ENCODE peak calls at places on chromosomes 2 and 18, in six cellular contexts. J is GM23338, C is neural progenitor cell, A is GM23248, B is hepatocyte, W is OCI-LY7. S is an unnamed sample. For H3K4me1, the result is how much of the 10 kb centered on the place peaks cover.

GRCh38 chr2:119873350-119874013 is 113.8 kb downstream of the PTPN4 start:
- DNase-seq in A (no peak), J (no peak), B (peak), W (no peak), C (no peak), S (no peak)

GRCh38 chr2:26503238-26503880 is 25.4 kb upstream of the OTOF start:
- DNase-seq in C (peak), J (peak), A (peak), W (peak), B (peak), S (peak)

GRCh38 chr2:144445196-144445595 is 74.7 kb downstream of the ZEB2 start:
- DNase-seq in A (no peak), C (no peak), B (no peak), J (peak), W (no peak), S (no peak)

GRCh38 chr2:241956521-241957110 is 87.1 kb downstream of the RTP5 start:
- DNase-seq in C (no peak), A (no peak), J (no peak), W (no peak), B (no peak), S (no peak)

GRCh38 chr18:12031836-12032235 is 50.5 kb downstream of the IMPA2 start:
- DNase-seq in B (no peak), J (no peak), A (peak), W (no peak), C (no peak), S (no peak)

GRCh38 chr2:96832751-96833507 is 10.9 kb downstream of the ANKRD23 start:
- DNase-seq in W (peak), B (peak), C (peak), J (peak), A (no peak), S (peak)

GRCh38 chr2:126932966-126933555 is 34.4 kb downstream of the TEX51 start:
- DNase-seq in J (peak), B (no peak), C (no peak), A (no peak), W (no peak), S (no peak)

GRCh38 chr2:77458216-77458615 is 64.0 kb downstream of the LRRTM4 start:
- DNase-seq in W (no peak), J (no peak), B (no peak), A (no peak), C (no peak), S (no peak)

GRCh38 chr18:76503595-76503994 is 8.6 kb upstream of the ZNF516 start:
- DNase-seq in B (no peak), C (peak), A (no peak), J (peak), W (no peak), S (no peak)

DNA sequence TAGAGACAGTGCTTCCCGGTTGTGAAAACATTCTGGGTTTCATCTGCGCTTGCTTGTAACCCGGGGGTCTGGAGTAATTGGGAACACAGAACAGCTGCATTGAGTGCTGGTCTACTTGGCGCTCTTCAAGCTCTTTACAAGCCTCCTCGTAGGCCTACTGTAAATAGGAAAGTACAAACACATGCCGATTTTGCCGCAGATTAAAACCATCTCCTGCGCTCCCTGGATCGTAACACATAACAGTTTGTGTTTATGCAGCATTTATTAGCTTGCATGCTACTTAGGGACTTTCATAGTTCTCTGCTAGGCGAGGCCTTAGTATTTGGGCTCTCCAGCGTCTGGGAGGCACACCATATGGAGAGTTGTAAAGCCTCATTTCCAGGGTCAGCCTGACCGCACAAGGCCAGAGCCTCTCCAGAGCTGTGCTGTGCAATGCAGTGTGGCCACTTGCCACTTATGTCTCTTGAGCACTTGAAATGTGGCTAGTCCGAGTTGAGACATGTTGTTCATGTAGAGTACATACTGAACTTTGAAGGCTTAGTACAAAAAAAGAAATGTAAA is 84.0 kb upstream of the HAAO start:
- DNase-seq in J (no peak), W (no peak), A (no peak), C (no peak), B (peak), S (no peak)
- H3K4me1 ChIP-seq in J (under half), W (under half), A (under half), C (under half), B (under half), S (under half)

GRCh38 chr18:24492445-24492844 is 32.0 kb downstream of the HRH4 start:
- DNase-seq in B (no peak), W (peak), J (peak), A (no peak), C (no peak), S (no peak)

GRCh38 chr18:24494586-24494985 is 34.1 kb downstream of the HRH4 start:
- DNase-seq in C (no peak), W (no peak), B (no peak), A (no peak), J (no peak), S (no peak)

GRCh38 chr18:24490545-24490944 is 30.1 kb downstream of the HRH4 start:
- DNase-seq in C (no peak), A (peak), W (no peak), B (no peak), J (no peak), S (no peak)

GRCh38 chr18:24488824-24489493 is 28.5 kb downstream of the HRH4 start:
- DNase-seq in J (peak), B (peak), W (peak), C (peak), A (peak), S (peak)

DNA sequence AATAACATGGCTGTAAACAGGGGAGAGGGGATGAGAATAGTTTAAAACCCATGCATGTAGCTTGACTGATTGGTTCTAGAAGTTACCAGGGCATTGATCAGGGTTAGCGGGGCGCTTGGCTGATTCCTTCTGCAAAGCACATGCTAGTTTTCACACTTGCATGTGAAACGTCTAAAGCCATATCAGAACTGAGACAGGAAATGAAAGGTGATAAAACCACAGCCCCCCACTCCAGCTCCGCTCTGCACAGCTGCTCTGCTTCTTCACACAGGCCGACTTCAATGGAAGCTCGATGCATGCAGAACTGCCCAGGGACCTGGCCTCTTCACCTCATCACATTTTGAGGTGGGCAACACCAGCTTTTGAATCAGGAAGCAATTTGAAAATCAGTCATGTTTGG is 31.4 kb downstream of the HRH4 start:
- DNase-seq in A (no peak), C (no peak), B (no peak), J (no peak), W (peak), S (no peak)
- TF ChIP-seq EZH2phosphoT487 in A (no peak), C (no peak), B (no peak), J (no peak), W (no peak), S (no peak)

GRCh38 chr2:20136149-20136548 is 84.7 kb upstream of the LAPTM4A start:
- DNase-seq in C (no peak), J (no peak), B (no peak), A (no peak), W (no peak), S (no peak)

GRCh38 chr2:20129320-20130274 is 78.2 kb upstream of the LAPTM4A start:
- DNase-seq in A (no peak), W (no peak), J (no peak), B (no peak), C (no peak), S (no peak)

GRCh38 chr2:20130821-20131645 is 79.6 kb upstream of the LAPTM4A start:
- DNase-seq in W (no peak), J (no peak), C (no peak), B (no peak), A (no peak), S (no peak)

GRCh38 chr2:20135631-20136050 is 84.2 kb upstream of the LAPTM4A start:
- DNase-seq in B (peak), J (peak), W (peak), A (peak), C (peak), S (peak)

DNA sequence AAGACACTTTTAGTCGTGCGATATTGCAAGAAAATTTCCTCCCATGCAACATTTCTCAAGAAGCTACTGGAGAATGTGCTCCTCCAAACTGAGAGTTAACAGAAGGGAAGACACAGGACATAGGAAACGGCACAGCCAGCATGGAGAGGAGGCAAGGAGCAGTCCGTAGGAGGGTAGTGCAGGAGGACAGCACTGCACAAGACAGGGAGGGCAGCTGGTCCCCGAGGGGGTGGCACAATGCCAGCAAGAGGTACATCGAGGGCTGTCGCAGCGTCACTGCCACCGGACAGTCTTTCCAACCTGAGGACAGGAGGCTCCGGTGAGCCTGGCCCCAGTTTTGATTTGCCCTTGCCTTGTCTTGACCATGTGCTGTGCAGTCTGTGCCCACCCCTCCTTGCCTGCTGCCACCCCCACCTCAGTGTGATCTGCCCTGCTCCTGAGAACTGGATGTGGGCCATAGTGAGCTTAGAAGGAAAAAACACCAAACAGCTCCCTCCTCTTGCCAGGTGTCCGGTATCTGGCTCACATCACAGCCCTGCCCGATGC is 81.6 kb upstream of the LAPTM4A start:
- DNase-seq in A (no peak), C (no peak), J (no peak), W (no peak), B (no peak), S (no peak)
- H3K4me1 ChIP-seq in A (under half), C (under half), J (under half), W (under half), B (under half), S (under half)

GRCh38 chr2:221780281-221780688 is 208.2 kb upstream of the EPHA4 start:
- DNase-seq in J (peak), B (peak), W (no peak), A (peak), C (peak), S (peak)
- TF ChIP-seq EZH2phosphoT487 in J (no peak), B (no peak), W (no peak), A (no peak), C (no peak), S (no peak)

GRCh38 chr18:48658721-48659120 is 119.9 kb downstream of the CTIF start:
- DNase-seq in W (no peak), C (no peak), B (no peak), J (no peak), A (no peak), S (no peak)

GRCh38 chr18:48661421-48661820 is 122.6 kb downstream of the CTIF start:
- DNase-seq in J (no peak), A (no peak), W (no peak), B (no peak), C (no peak), S (no peak)

GRCh38 chr18:48660346-48661228 is 121.8 kb downstream of the CTIF start:
- DNase-seq in C (no peak), A (no peak), W (no peak), B (no peak), J (no peak), S (no peak)

GRCh38 chr18:48657446-48658120 is 118.8 kb downstream of the CTIF start:
- DNase-seq in B (no peak), J (no peak), A (peak), W (no peak), C (peak), S (no peak)

GRCh38 chr18:48659188-48660009 is 120.6 kb downstream of the CTIF start:
- DNase-seq in A (no peak), B (no peak), C (no peak), W (no peak), J (no peak), S (no peak)
- H3K4me1 ChIP-seq in A (under half), B (under half), C (under half), W (under half), J (under half), S (under half)

GRCh38 chr2:237934186-237934585 is 32.6 kb upstream of the UBE2F start:
- DNase-seq in C (no peak), A (no peak), B (no peak), J (no peak), W (no peak), S (no peak)
- TF ChIP-seq EZH2phosphoT487 in C (no peak), A (no peak), B (no peak), J (no peak), W (no peak), S (no peak)

GRCh38 chr2:218008060-218009040 is 5.6 kb upstream of the TNS1 start:
- DNase-seq in J (no peak), W (no peak), A (peak), C (no peak), B (no peak), S (no peak)
- H3K4me1 ChIP-seq in J (under half), W (under half), A (half or more), C (under half), B (under half), S (under half)

GRCh38 chr2:74583504-74583903 is 29.0 kb downstream of the DOK1 start:
- DNase-seq in C (no peak), J (peak), B (no peak), W (no peak), A (peak), S (peak)

GRCh38 chr2:74587664-74588277 is 33.3 kb downstream of the DOK1 start:
- DNase-seq in B (peak), W (peak), A (peak), J (peak), C (peak), S (peak)

GRCh38 chr2:74588664-74589063 is 34.1 kb downstream of the DOK1 start:
- DNase-seq in A (no peak), B (no peak), C (no peak), J (no peak), W (no peak), S (no peak)

GRCh38 chr2:74584088-74584645 is 29.6 kb downstream of the DOK1 start:
- DNase-seq in C (no peak), B (no peak), J (no peak), W (no peak), A (peak), S (no peak)

GRCh38 chr2:74585406-74586182 is 31.1 kb downstream of the DOK1 start:
- DNase-seq in J (no peak), B (no peak), C (no peak), A (no peak), W (peak), S (no peak)
- TF ChIP-seq EZH2phosphoT487 in J (no peak), B (no peak), C (no peak), A (no peak), W (no peak), S (no peak)

GRCh38 chr2:237422309-237422708 is 8.3 kb upstream of the COL6A3 start:
- DNase-seq in C (no peak), W (no peak), A (no peak), B (no peak), J (no peak), S (no peak)
- H3K4me1 ChIP-seq in C (under half), W (under half), A (under half), B (under half), J (under half), S (under half)

GRCh38 chr2:85430780-85431601 is 12.5 kb downstream of the SH2D6 start:
- DNase-seq in B (peak), C (peak), A (no peak), J (peak), W (no peak), S (no peak)
- TF ChIP-seq EZH2phosphoT487 in B (no peak), C (no peak), A (no peak), J (no peak), W (no peak), S (no peak)